ENCODE peak calls at places on chromosomes 2 and 18, in eight cellular contexts. One of them, this sample, is unnamed.

GRCh38 chr2:238207006-238207405 is 3.5 kb upstream of the ILKAP start:
- DNase-seq in HFFc6: no peak
- DNase-seq in neural crest cell: no peak
- DNase-seq in uterus: no peak
- DNase-seq in type B pancreatic cell: no peak
- DNase-seq in suprapubic skin: no peak
- DNase-seq in SK-N-SH: no peak
- DNase-seq in RWPE1: no peak
- DNase-seq in this sample: no peak

GRCh38 chr2:166351319-166351718 is 24.4 kb downstream of the SCN9A start:
- DNase-seq in HFFc6: peak; percentile 28
- DNase-seq in neural crest cell: no peak
- DNase-seq in uterus: no peak
- DNase-seq in type B pancreatic cell: no peak
- DNase-seq in suprapubic skin: no peak
- DNase-seq in SK-N-SH: no peak
- DNase-seq in RWPE1: no peak
- DNase-seq in this sample: no peak

GRCh38 chr18:74831571-74832250 is 234.0 kb downstream of the ZNF407 start:
- DNase-seq in HFFc6: no peak
- DNase-seq in neural crest cell: no peak
- DNase-seq in uterus: no peak
- DNase-seq in type B pancreatic cell: no peak
- DNase-seq in suprapubic skin: no peak
- DNase-seq in SK-N-SH: no peak
- DNase-seq in RWPE1: peak; percentile 49
- DNase-seq in this sample: no peak

GRCh38 chr2:12430036-12430795 is 286.5 kb upstream of the TRIB2 start:
- DNase-seq in HFFc6: peak; percentile 74
- DNase-seq in neural crest cell: no peak
- DNase-seq in uterus: no peak
- DNase-seq in type B pancreatic cell: no peak
- DNase-seq in suprapubic skin: no peak
- DNase-seq in SK-N-SH: no peak
- DNase-seq in RWPE1: peak; percentile 16
- DNase-seq in this sample: no peak

GRCh38 chr2:142974288-142975024 is 97.0 kb downstream of the KYNU start:
- DNase-seq in HFFc6: no peak
- DNase-seq in neural crest cell: no peak
- DNase-seq in uterus: no peak
- DNase-seq in type B pancreatic cell: no peak
- DNase-seq in suprapubic skin: no peak
- DNase-seq in SK-N-SH: no peak
- DNase-seq in RWPE1: no peak
- DNase-seq in this sample: no peak

GRCh38 chr18:32478818-32479217 is 8.1 kb upstream of the GAREM1 start:
- DNase-seq in HFFc6: no peak
- DNase-seq in neural crest cell: no peak
- DNase-seq in uterus: no peak
- DNase-seq in type B pancreatic cell: no peak
- DNase-seq in suprapubic skin: no peak
- DNase-seq in SK-N-SH: no peak
- DNase-seq in RWPE1: no peak
- DNase-seq in this sample: no peak

GRCh38 chr2:211144078-211144477 is 587.7 kb downstream of the CPS1 start:
- DNase-seq in HFFc6: peak; percentile 5
- DNase-seq in neural crest cell: no peak
- DNase-seq in uterus: no peak
- DNase-seq in type B pancreatic cell: no peak
- DNase-seq in suprapubic skin: no peak
- DNase-seq in SK-N-SH: no peak
- DNase-seq in RWPE1: peak; percentile 3
- DNase-seq in this sample: no peak

GRCh38 chr2:45759310-45759851 is 107.9 kb downstream of the PRKCE start:
- DNase-seq in HFFc6: peak; percentile 88
- DNase-seq in neural crest cell: no peak
- DNase-seq in uterus: peak; percentile 55
- DNase-seq in type B pancreatic cell: no peak
- DNase-seq in suprapubic skin: no peak
- DNase-seq in SK-N-SH: peak; percentile 79
- DNase-seq in RWPE1: no peak
- DNase-seq in this sample: no peak

GRCh38 chr2:221969087-221969829 is 329.5 kb downstream of the PAX3 start:
- DNase-seq in HFFc6: peak; percentile 45
- DNase-seq in neural crest cell: peak; percentile 23
- DNase-seq in uterus: peak; percentile 15
- DNase-seq in type B pancreatic cell: no peak
- DNase-seq in suprapubic skin: no peak
- DNase-seq in SK-N-SH: peak; percentile 40
- DNase-seq in RWPE1: peak; percentile 64
- DNase-seq in this sample: no peak

GRCh38 chr18:28175930-28176673 is 828 bp downstream of the CDH2 start:
- DNase-seq in HFFc6: peak; percentile 27
- DNase-seq in neural crest cell: peak; percentile 39
- DNase-seq in uterus: no peak
- DNase-seq in type B pancreatic cell: no peak
- DNase-seq in suprapubic skin: no peak
- DNase-seq in SK-N-SH: peak; percentile 64
- DNase-seq in RWPE1: no peak
- DNase-seq in this sample: no peak

GRCh38 chr2:43945439-43945838 is 50.4 kb downstream of the LRPPRC start:
- DNase-seq in HFFc6: no peak
- DNase-seq in neural crest cell: no peak
- DNase-seq in uterus: no peak
- DNase-seq in type B pancreatic cell: no peak
- DNase-seq in suprapubic skin: no peak
- DNase-seq in SK-N-SH: no peak
- DNase-seq in RWPE1: no peak
- DNase-seq in this sample: no peak
- TF ChIP-seq CTCF in HFFc6: no peak
- TF ChIP-seq CTCF in neural crest cell: no peak
- TF ChIP-seq CTCF in uterus: no peak
- TF ChIP-seq CTCF in type B pancreatic cell: no peak
- TF ChIP-seq CTCF in suprapubic skin: no peak
- TF ChIP-seq CTCF in SK-N-SH: no peak
- TF ChIP-seq CTCF in RWPE1: no peak
- TF ChIP-seq CTCF in this sample: no peak

GRCh38 chr2:68292108-68292710 is 27.5 kb downstream of the CNRIP1 start:
- DNase-seq in HFFc6: peak; percentile 30
- DNase-seq in neural crest cell: no peak
- DNase-seq in uterus: no peak
- DNase-seq in type B pancreatic cell: no peak
- DNase-seq in suprapubic skin: no peak
- DNase-seq in SK-N-SH: peak; percentile 39
- DNase-seq in RWPE1: peak; percentile 48
- DNase-seq in this sample: no peak
- TF ChIP-seq CTCF in HFFc6: peak; percentile 82
- TF ChIP-seq CTCF in neural crest cell: peak; percentile 77
- TF ChIP-seq CTCF in uterus: peak; percentile 68
- TF ChIP-seq CTCF in type B pancreatic cell: peak; percentile 77
- TF ChIP-seq CTCF in suprapubic skin: peak; percentile 67
- TF ChIP-seq CTCF in SK-N-SH: peak; percentile 74
- TF ChIP-seq CTCF in RWPE1: peak; percentile 94
- TF ChIP-seq CTCF in this sample: peak; percentile 32

GRCh38 chr2:73112913-73113633 is at the start of gene RAB11FIP5:
- DNase-seq in HFFc6: peak; percentile 87
- DNase-seq in neural crest cell: peak; percentile 57
- DNase-seq in uterus: peak; percentile 78
- DNase-seq in type B pancreatic cell: peak; percentile 87
- DNase-seq in suprapubic skin: peak; percentile 85
- DNase-seq in SK-N-SH: peak; percentile 95
- DNase-seq in RWPE1: peak; percentile 75
- DNase-seq in this sample: peak; percentile 48
- TF ChIP-seq CTCF in HFFc6: peak; percentile 22
- TF ChIP-seq CTCF in neural crest cell: peak; percentile 22
- TF ChIP-seq CTCF in uterus: no peak
- TF ChIP-seq CTCF in type B pancreatic cell: peak; percentile 56
- TF ChIP-seq CTCF in suprapubic skin: no peak
- TF ChIP-seq CTCF in SK-N-SH: no peak
- TF ChIP-seq CTCF in RWPE1: no peak
- TF ChIP-seq CTCF in this sample: no peak

GRCh38 chr2:133532919-133533318 is 35.3 kb downstream of the NCKAP5 start:
- DNase-seq in HFFc6: peak; percentile 32
- DNase-seq in neural crest cell: no peak
- DNase-seq in uterus: no peak
- DNase-seq in type B pancreatic cell: no peak
- DNase-seq in suprapubic skin: no peak
- DNase-seq in SK-N-SH: no peak
- DNase-seq in RWPE1: peak; percentile 80
- DNase-seq in this sample: no peak
- TF ChIP-seq CTCF in HFFc6: peak; percentile 42
- TF ChIP-seq CTCF in neural crest cell: no peak
- TF ChIP-seq CTCF in uterus: no peak
- TF ChIP-seq CTCF in type B pancreatic cell: no peak
- TF ChIP-seq CTCF in suprapubic skin: no peak
- TF ChIP-seq CTCF in SK-N-SH: no peak
- TF ChIP-seq CTCF in RWPE1: peak; percentile 10
- TF ChIP-seq CTCF in this sample: no peak

This sample was measured in tibial nerve.